ENCODE peak calls at places on chromosomes 2 and 18, in ten cellular contexts. One of them, this sample, is unnamed. For H3K4me1, the result is how much of the 10 kb centered on the place peaks cover.

GRCh38 chr18:12121175-12122095 is 27.8 kb downstream of the ANKRD62 start:
- DNase-seq in astrocyte: no peak
- DNase-seq in heart right ventricle: no peak
- DNase-seq in vagina: no peak
- DNase-seq in cardiac muscle cell: peak
- DNase-seq in sigmoid colon: no peak
- DNase-seq in thoracic aorta: no peak
- DNase-seq in A549: peak
- DNase-seq in upper lobe of right lung: no peak
- DNase-seq in gastrocnemius medialis: no peak
- DNase-seq in this sample: no peak

GRCh38 chr2:175435012-175435411 is 253.5 kb upstream of the ATP5MC3 start:
- DNase-seq in astrocyte: no peak
- DNase-seq in heart right ventricle: no peak
- DNase-seq in vagina: no peak
- DNase-seq in cardiac muscle cell: no peak
- DNase-seq in sigmoid colon: no peak
- DNase-seq in thoracic aorta: no peak
- DNase-seq in A549: no peak
- DNase-seq in upper lobe of right lung: no peak
- DNase-seq in gastrocnemius medialis: no peak
- DNase-seq in this sample: no peak

GRCh38 chr2:212249451-212249850 is 289.2 kb downstream of the ERBB4 start:
- DNase-seq in astrocyte: no peak
- DNase-seq in heart right ventricle: no peak
- DNase-seq in vagina: no peak
- DNase-seq in cardiac muscle cell: peak
- DNase-seq in sigmoid colon: no peak
- DNase-seq in thoracic aorta: no peak
- DNase-seq in A549: peak
- DNase-seq in upper lobe of right lung: no peak
- DNase-seq in gastrocnemius medialis: no peak
- DNase-seq in this sample: no peak

GRCh38 chr2:162072976-162073775 is 839 bp downstream of the DPP4 start:
- DNase-seq in astrocyte: no peak
- DNase-seq in heart right ventricle: peak
- DNase-seq in vagina: no peak
- DNase-seq in cardiac muscle cell: no peak
- DNase-seq in sigmoid colon: peak
- DNase-seq in thoracic aorta: no peak
- DNase-seq in A549: no peak
- DNase-seq in upper lobe of right lung: peak
- DNase-seq in gastrocnemius medialis: no peak
- DNase-seq in this sample: no peak

GRCh38 chr18:32759768-32760167 is 13.1 kb downstream of the KLHL14 start:
- DNase-seq in astrocyte: no peak
- DNase-seq in heart right ventricle: no peak
- DNase-seq in vagina: no peak
- DNase-seq in cardiac muscle cell: no peak
- DNase-seq in sigmoid colon: no peak
- DNase-seq in thoracic aorta: no peak
- DNase-seq in A549: no peak
- DNase-seq in upper lobe of right lung: no peak
- DNase-seq in gastrocnemius medialis: no peak
- DNase-seq in this sample: no peak

GRCh38 chr2:97740590-97741182 is 27.3 kb downstream of the ZAP70 start:
- DNase-seq in astrocyte: no peak
- DNase-seq in heart right ventricle: no peak
- DNase-seq in vagina: no peak
- DNase-seq in cardiac muscle cell: peak
- DNase-seq in sigmoid colon: no peak
- DNase-seq in thoracic aorta: no peak
- DNase-seq in A549: peak
- DNase-seq in upper lobe of right lung: peak
- DNase-seq in gastrocnemius medialis: no peak
- DNase-seq in this sample: peak

GRCh38 chr18:57353940-57354461 is 1.6 kb downstream of the ST8SIA3 start:
- DNase-seq in astrocyte: peak
- DNase-seq in heart right ventricle: peak
- DNase-seq in vagina: no peak
- DNase-seq in cardiac muscle cell: peak
- DNase-seq in sigmoid colon: no peak
- DNase-seq in thoracic aorta: no peak
- DNase-seq in A549: peak
- DNase-seq in upper lobe of right lung: no peak
- DNase-seq in gastrocnemius medialis: no peak
- DNase-seq in this sample: peak

GRCh38 chr18:79950440-79951341 is 762 bp downstream of the SLC66A2 start:
- DNase-seq in astrocyte: no peak
- DNase-seq in heart right ventricle: no peak
- DNase-seq in vagina: no peak
- DNase-seq in cardiac muscle cell: peak
- DNase-seq in sigmoid colon: peak
- DNase-seq in thoracic aorta: no peak
- DNase-seq in A549: no peak
- DNase-seq in upper lobe of right lung: peak
- DNase-seq in gastrocnemius medialis: no peak
- DNase-seq in this sample: peak

GRCh38 chr2:136128905-136129304 is 11.0 kb upstream of the CXCR4 start:
- DNase-seq in astrocyte: no peak
- DNase-seq in heart right ventricle: no peak
- DNase-seq in vagina: no peak
- DNase-seq in cardiac muscle cell: no peak
- DNase-seq in sigmoid colon: no peak
- DNase-seq in thoracic aorta: no peak
- DNase-seq in A549: no peak
- DNase-seq in upper lobe of right lung: no peak
- DNase-seq in gastrocnemius medialis: no peak
- DNase-seq in this sample: no peak

GRCh38 chr2:136130511-136130910 is 12.6 kb upstream of the CXCR4 start:
- DNase-seq in astrocyte: no peak
- DNase-seq in heart right ventricle: no peak
- DNase-seq in vagina: no peak
- DNase-seq in cardiac muscle cell: no peak
- DNase-seq in sigmoid colon: no peak
- DNase-seq in thoracic aorta: no peak
- DNase-seq in A549: no peak
- DNase-seq in upper lobe of right lung: no peak
- DNase-seq in gastrocnemius medialis: no peak
- DNase-seq in this sample: no peak

GRCh38 chr2:136131484-136131960 is 13.6 kb upstream of the CXCR4 start:
- DNase-seq in astrocyte: no peak
- DNase-seq in heart right ventricle: no peak
- DNase-seq in vagina: no peak
- DNase-seq in cardiac muscle cell: no peak
- DNase-seq in sigmoid colon: no peak
- DNase-seq in thoracic aorta: no peak
- DNase-seq in A549: no peak
- DNase-seq in upper lobe of right lung: no peak
- DNase-seq in gastrocnemius medialis: no peak
- DNase-seq in this sample: no peak

GRCh38 chr2:136129601-136130000 is 11.7 kb upstream of the CXCR4 start:
- DNase-seq in astrocyte: no peak
- DNase-seq in heart right ventricle: no peak
- DNase-seq in vagina: no peak
- DNase-seq in cardiac muscle cell: no peak
- DNase-seq in sigmoid colon: no peak
- DNase-seq in thoracic aorta: no peak
- DNase-seq in A549: no peak
- DNase-seq in upper lobe of right lung: no peak
- DNase-seq in gastrocnemius medialis: no peak
- DNase-seq in this sample: no peak

GRCh38 chr2:136130045-136130444 is 12.1 kb upstream of the CXCR4 start:
- DNase-seq in astrocyte: no peak
- DNase-seq in heart right ventricle: no peak
- DNase-seq in vagina: no peak
- DNase-seq in cardiac muscle cell: no peak
- DNase-seq in sigmoid colon: no peak
- DNase-seq in thoracic aorta: no peak
- DNase-seq in A549: no peak
- DNase-seq in upper lobe of right lung: no peak
- DNase-seq in gastrocnemius medialis: no peak
- DNase-seq in this sample: no peak
- H3K4me1 ChIP-seq in astrocyte: under half
- H3K4me1 ChIP-seq in heart right ventricle: under half
- H3K4me1 ChIP-seq in vagina: under half
- H3K4me1 ChIP-seq in cardiac muscle cell: under half
- H3K4me1 ChIP-seq in sigmoid colon: under half
- H3K4me1 ChIP-seq in thoracic aorta: under half
- H3K4me1 ChIP-seq in A549: under half
- H3K4me1 ChIP-seq in upper lobe of right lung: under half
- H3K4me1 ChIP-seq in gastrocnemius medialis: under half
- H3K4me1 ChIP-seq in this sample: under half

GRCh38 chr2:199602896-199603482 is 145.2 kb upstream of the SATB2 start:
- DNase-seq in astrocyte: peak
- DNase-seq in heart right ventricle: no peak
- DNase-seq in vagina: no peak
- DNase-seq in cardiac muscle cell: no peak
- DNase-seq in sigmoid colon: no peak
- DNase-seq in thoracic aorta: no peak
- DNase-seq in A549: no peak
- DNase-seq in upper lobe of right lung: no peak
- DNase-seq in gastrocnemius medialis: no peak
- DNase-seq in this sample: no peak

GRCh38 chr2:199606193-199606780 is 148.5 kb upstream of the SATB2 start:
- DNase-seq in astrocyte: no peak
- DNase-seq in heart right ventricle: no peak
- DNase-seq in vagina: no peak
- DNase-seq in cardiac muscle cell: peak
- DNase-seq in sigmoid colon: no peak
- DNase-seq in thoracic aorta: no peak
- DNase-seq in A549: no peak
- DNase-seq in upper lobe of right lung: no peak
- DNase-seq in gastrocnemius medialis: no peak
- DNase-seq in this sample: no peak

GRCh38 chr2:199607914-199608313 is 150.2 kb upstream of the SATB2 start:
- DNase-seq in astrocyte: no peak
- DNase-seq in heart right ventricle: no peak
- DNase-seq in vagina: no peak
- DNase-seq in cardiac muscle cell: no peak
- DNase-seq in sigmoid colon: no peak
- DNase-seq in thoracic aorta: no peak
- DNase-seq in A549: no peak
- DNase-seq in upper lobe of right lung: no peak
- DNase-seq in gastrocnemius medialis: no peak
- DNase-seq in this sample: no peak

GRCh38 chr2:199602271-199602895 is 144.6 kb upstream of the SATB2 start:
- DNase-seq in astrocyte: no peak
- DNase-seq in heart right ventricle: no peak
- DNase-seq in vagina: no peak
- DNase-seq in cardiac muscle cell: peak
- DNase-seq in sigmoid colon: no peak
- DNase-seq in thoracic aorta: no peak
- DNase-seq in A549: peak
- DNase-seq in upper lobe of right lung: no peak
- DNase-seq in gastrocnemius medialis: no peak
- DNase-seq in this sample: peak

DNA sequence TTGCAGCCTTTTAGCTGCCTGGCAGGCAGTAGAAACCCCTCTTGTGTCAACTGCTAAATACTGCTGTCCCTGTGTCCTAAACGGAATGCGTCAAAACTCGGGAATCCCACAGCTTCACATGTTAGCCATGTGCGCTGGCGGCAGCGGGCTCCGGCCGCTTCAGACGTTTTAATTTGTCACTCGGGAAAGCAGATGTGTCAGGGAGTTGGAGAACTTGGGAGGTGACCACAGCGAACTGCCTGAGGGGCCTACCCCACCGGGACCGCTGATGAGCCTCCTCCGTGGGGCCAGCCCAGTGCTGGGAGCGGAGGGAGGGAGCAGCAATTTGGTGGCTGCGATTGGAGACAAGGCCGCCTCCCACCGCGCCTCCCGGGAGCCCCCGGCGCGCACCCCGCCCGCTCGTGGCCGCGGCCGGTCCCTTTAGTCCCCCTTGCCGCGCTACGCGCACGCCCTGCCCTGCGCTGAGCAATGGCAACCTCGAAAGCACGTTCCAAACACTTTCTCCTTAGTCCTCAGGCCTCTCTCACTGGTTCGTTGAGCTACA is 146.1 kb upstream of the SATB2 start:
- DNase-seq in astrocyte: peak
- DNase-seq in heart right ventricle: no peak
- DNase-seq in vagina: no peak
- DNase-seq in cardiac muscle cell: no peak
- DNase-seq in sigmoid colon: no peak
- DNase-seq in thoracic aorta: no peak
- DNase-seq in A549: no peak
- DNase-seq in upper lobe of right lung: peak
- DNase-seq in gastrocnemius medialis: no peak
- DNase-seq in this sample: no peak
- H3K4me3 ChIP-seq in astrocyte: peak
- H3K4me3 ChIP-seq in heart right ventricle: peak
- H3K4me3 ChIP-seq in vagina: no peak
- H3K4me3 ChIP-seq in cardiac muscle cell: no peak
- H3K4me3 ChIP-seq in sigmoid colon: peak
- H3K4me3 ChIP-seq in thoracic aorta: no peak
- H3K4me3 ChIP-seq in A549: no peak
- H3K4me3 ChIP-seq in upper lobe of right lung: no peak
- H3K4me3 ChIP-seq in gastrocnemius medialis: no peak
- H3K4me3 ChIP-seq in this sample: no peak

DNA sequence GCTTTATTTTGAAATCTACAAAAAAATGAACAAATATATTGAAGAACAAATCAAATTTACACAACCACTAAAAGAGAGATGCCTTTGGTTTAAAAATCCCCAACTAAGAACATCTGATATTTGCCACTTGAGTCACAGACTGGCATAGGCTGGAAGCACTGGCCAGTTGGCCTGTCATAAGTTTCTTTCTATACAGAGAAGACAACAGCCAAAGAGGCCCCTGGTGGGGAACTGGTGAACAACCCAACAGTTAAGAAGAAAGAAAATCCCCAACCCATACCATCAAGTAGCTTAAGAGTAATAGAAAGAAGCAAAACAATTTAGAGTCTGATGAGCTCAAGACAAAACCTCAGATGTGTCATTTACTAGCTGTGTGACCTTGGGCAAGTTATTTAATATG is 45.5 kb downstream of the OSR1 start:
- DNase-seq in astrocyte: peak
- DNase-seq in heart right ventricle: no peak
- DNase-seq in vagina: no peak
- DNase-seq in cardiac muscle cell: peak
- DNase-seq in sigmoid colon: no peak
- DNase-seq in thoracic aorta: no peak
- DNase-seq in A549: peak
- DNase-seq in upper lobe of right lung: no peak
- DNase-seq in gastrocnemius medialis: no peak
- DNase-seq in this sample: no peak
- TF ChIP-seq CTCF in astrocyte: peak
- TF ChIP-seq CTCF in heart right ventricle: peak
- TF ChIP-seq CTCF in vagina: no peak
- TF ChIP-seq CTCF in cardiac muscle cell: peak
- TF ChIP-seq CTCF in sigmoid colon: peak
- TF ChIP-seq CTCF in thoracic aorta: peak
- TF ChIP-seq CTCF in A549: no peak
- TF ChIP-seq CTCF in upper lobe of right lung: peak
- TF ChIP-seq CTCF in gastrocnemius medialis: no peak
- TF ChIP-seq CTCF in this sample: peak

DNA sequence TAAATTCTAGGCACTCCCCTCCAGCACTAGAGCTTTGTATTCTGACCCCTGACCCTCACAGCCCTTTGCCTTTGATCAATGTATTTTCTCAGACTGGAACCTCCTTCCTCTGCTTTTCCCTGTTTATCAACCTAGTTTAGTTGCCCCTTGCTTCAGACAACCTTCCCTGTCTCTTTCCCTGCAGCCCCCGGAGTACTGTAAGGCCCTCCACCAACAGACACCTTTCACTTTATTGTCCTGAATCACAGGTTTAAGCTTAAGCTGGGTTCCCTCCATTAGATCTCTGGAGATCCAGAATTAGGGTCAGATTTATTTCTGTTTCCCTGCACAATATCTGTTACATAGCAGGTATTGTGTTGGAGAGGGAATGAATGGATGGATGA is 140.2 kb downstream of the DDX1 start:
- DNase-seq in astrocyte: no peak
- DNase-seq in heart right ventricle: no peak
- DNase-seq in vagina: no peak
- DNase-seq in cardiac muscle cell: no peak
- DNase-seq in sigmoid colon: no peak
- DNase-seq in thoracic aorta: no peak
- DNase-seq in A549: no peak
- DNase-seq in upper lobe of right lung: no peak
- DNase-seq in gastrocnemius medialis: no peak
- DNase-seq in this sample: no peak
- H3K4me1 ChIP-seq in astrocyte: under half
- H3K4me1 ChIP-seq in heart right ventricle: half or more
- H3K4me1 ChIP-seq in vagina: under half
- H3K4me1 ChIP-seq in cardiac muscle cell: under half
- H3K4me1 ChIP-seq in sigmoid colon: under half
- H3K4me1 ChIP-seq in thoracic aorta: under half
- H3K4me1 ChIP-seq in A549: under half
- H3K4me1 ChIP-seq in upper lobe of right lung: under half
- H3K4me1 ChIP-seq in gastrocnemius medialis: under half
- H3K4me1 ChIP-seq in this sample: under half